ENCODE peak calls at places on chromosomes 16 and 17, in six cellular contexts. A is pancreas; I is H9; O is left lung; L is CD8-positive, alpha-beta T cell; F is nephron progenitor cell. S is an unnamed sample.

GRCh38 chr16:4306439-4307214 is 9.2 kb upstream of the GLIS2 start:
- DNase-seq in O (peak), I (peak), F (peak), L (peak), A (no peak), S (no peak)

GRCh38 chr17:40481106-40481505 is 20.3 kb downstream of the TNS4 start:
- DNase-seq in A (no peak), I (no peak), L (no peak), F (no peak), O (no peak), S (no peak)

GRCh38 chr17:6608321-6608720 is 32.2 kb downstream of the KIAA0753 start:
- DNase-seq in I (no peak), L (no peak), A (no peak), F (no peak), O (no peak), S (no peak)

GRCh38 chr16:85598141-85598540 is 15.0 kb upstream of the GSE1 start:
- DNase-seq in O (no peak), A (no peak), I (no peak), F (no peak), L (no peak), S (no peak)

GRCh38 chr17:57747221-57748017 is 2.3 kb upstream of the CCDC182 start:
- DNase-seq in O (no peak), I (no peak), A (no peak), L (peak), F (no peak), S (peak)

GRCh38 chr16:80147021-80147680 is 393.6 kb upstream of the DYNLRB2 start:
- DNase-seq in O (no peak), A (no peak), I (no peak), F (no peak), L (no peak), S (no peak)

GRCh38 chr16:66130296-66130910 is 236.1 kb upstream of the CDH5 start:
- DNase-seq in O (no peak), L (no peak), I (no peak), A (no peak), F (no peak), S (no peak)

GRCh38 chr16:66862023-66862520 is 17.9 kb downstream of the CA7 start:
- DNase-seq in O (no peak), A (no peak), I (no peak), L (no peak), F (no peak), S (no peak)

GRCh38 chr16:8310356-8310755 is 280.0 kb downstream of the TMEM114 start:
- DNase-seq in O (no peak), A (no peak), L (no peak), F (no peak), I (no peak), S (no peak)

GRCh38 chr16:56632160-56632847 is at the start of gene MT1M:
- DNase-seq in O (peak), L (no peak), F (peak), I (no peak), A (no peak), S (no peak)

GRCh38 chr17:7280519-7281073 is 922 bp upstream of the SLC2A4 start:
- DNase-seq in I (peak), F (peak), L (peak), O (peak), A (peak), S (peak)

GRCh38 chr17:19800571-19800970 is 52.5 kb upstream of the ALDH3A1 start:
- DNase-seq in O (no peak), F (no peak), I (no peak), A (no peak), L (no peak), S (no peak)

GRCh38 chr17:73841431-73842060 is 197.3 kb upstream of the SDK2 start:
- DNase-seq in I (peak), A (no peak), O (no peak), L (no peak), F (no peak), S (peak)

DNA sequence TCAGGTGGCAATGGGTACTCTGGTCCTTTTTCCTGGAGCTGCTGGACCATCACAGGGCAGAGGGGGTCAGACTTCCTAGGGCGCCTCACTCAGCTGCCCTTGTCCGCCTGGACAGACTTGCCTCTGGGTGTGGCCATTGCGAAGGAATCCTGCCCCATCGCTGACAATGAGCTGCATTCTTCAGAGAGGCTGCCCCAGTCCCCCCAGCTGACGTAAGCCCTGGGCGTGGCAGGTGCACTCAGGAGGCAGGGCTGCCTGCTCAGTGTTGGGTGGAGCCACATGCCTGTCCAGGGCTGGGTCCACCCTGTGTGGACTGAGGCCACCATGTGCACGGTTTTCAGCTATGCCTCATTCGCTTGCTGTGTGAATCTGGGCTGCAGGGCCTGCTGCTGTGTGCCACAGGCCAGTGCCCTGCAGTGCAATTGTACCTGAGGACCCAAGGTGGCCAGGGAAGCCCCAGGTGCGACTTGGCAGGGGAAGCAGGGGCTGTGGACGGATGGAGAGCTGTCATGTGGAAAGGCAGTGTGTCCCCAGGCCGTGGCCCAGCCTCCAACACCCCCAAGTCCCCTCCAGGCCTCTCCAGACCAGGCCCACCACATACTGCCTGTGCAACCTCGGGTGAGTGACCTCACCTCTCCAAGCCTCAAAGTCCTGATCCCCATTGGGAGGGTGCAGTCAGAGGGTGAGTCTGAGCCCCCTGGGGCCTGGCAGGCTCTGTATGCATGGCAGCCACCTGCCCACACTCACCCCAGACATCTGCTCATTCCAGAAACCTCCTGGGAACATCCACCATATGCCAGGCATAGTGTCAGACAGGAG is 14.0 kb upstream of the MPRIP start:
- DNase-seq in L (no peak), I (peak), F (peak), O (peak), A (peak), S (no peak)
- TF ChIP-seq CTCF in L (no peak), I (no peak), F (no peak), O (no peak), A (no peak), S (no peak)

GRCh38 chr17:47660064-47660492 is 10.4 kb downstream of the KPNB1 start:
- DNase-seq in A (no peak), L (no peak), I (no peak), O (no peak), F (no peak), S (no peak)
- TF ChIP-seq CTCF in A (no peak), L (peak), I (no peak), O (no peak), F (no peak), S (no peak)

DNA sequence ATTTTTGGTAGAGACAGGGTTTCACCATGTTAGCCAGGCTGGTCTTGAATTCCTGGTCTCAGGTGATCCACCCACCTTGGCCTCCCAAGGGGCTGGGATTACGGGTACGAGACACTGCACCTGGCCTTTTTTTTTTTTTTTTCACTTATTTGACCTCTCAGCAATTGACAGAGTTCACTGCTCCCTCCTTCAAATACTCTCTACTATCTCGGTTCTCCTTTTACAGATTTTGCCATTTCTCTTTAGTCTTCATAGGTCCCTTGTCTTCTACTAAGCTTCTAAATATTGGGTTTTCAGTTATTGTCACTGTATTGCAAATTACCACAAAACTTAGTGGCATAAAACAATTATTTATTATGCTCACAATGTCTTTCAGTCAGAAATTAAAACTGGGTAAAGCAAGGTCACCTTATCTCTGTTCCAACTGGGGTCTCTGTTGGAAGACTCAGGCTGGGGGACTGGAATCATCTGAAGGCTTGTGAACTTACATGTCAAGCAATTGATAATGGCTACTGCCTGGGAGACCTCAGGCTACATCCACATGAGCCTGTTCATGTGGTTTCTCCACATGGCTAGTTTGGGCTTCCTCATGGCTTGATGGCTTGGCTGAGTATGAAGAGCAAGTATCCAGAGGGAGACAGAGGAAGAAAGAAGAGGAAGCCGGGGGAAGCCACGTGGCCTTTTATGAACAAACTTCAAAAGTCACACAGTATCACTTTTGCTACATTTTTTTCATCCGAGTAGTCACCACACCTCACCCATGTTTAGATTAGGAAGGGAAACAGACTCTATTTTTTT is 159.1 kb downstream of the TRIM37 start:
- DNase-seq in L (no peak), O (no peak), I (no peak), A (no peak), F (no peak), S (no peak)
- TF ChIP-seq CTCF in L (no peak), O (no peak), I (no peak), A (no peak), F (no peak), S (no peak)

DNA sequence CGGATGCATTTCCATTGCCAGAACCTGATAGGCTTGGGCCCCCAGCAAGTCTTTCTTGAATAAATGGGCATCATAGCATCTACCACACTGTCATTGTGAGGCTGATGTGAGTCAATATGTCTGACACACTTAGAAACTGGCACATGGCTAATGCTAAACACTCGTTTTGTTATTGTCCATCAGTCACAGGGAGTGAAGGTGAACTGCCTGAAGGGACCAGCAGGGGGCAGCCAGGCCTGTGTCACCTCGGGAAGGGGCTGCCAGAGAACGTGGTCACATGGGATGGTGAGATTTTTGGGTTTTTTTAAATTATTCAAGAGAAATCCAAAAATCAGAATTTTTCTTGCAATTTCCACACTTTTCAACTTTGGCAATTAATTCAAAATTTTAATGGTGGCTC is 831 bp upstream of the RCVRN start:
- DNase-seq in F (peak), I (peak), O (no peak), L (no peak), A (no peak), S (peak)
- TF ChIP-seq CTCF in F (peak), I (peak), O (peak), L (peak), A (no peak), S (peak)

DNA sequence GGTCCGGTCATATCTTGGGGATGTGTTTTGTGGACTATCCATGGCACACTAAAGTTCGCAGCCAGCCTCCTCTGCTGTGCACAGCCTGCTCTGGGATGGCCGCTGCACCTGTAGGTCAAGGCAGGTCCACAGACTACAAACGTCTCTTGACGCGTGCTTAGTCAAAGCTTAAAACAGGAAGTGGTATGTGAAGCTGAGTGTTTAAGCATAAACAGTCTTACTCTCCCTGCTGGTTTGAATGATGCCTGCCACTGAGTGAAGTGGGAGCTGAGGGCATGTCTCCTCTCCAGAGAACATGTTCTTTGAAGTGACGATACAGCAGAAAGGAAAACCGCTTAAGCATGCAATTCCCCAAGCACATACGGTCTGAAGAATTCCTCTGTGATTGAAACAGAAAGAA is 365.6 kb downstream of the SLC39A11 start:
- DNase-seq in A (no peak), F (no peak), I (no peak), O (no peak), L (peak), S (no peak)
- TF ChIP-seq CTCF in A (no peak), F (no peak), I (no peak), O (no peak), L (no peak), S (no peak)

GRCh38 chr17:75061055-75061438 is 14.0 kb downstream of the KCTD2 start:
- DNase-seq in A (peak), L (no peak), F (no peak), I (no peak), O (no peak), S (no peak)

GRCh38 chr17:75061618-75062017 is 14.6 kb downstream of the KCTD2 start:
- DNase-seq in I (no peak), F (no peak), L (no peak), A (peak), O (no peak), S (no peak)

GRCh38 chr17:75060434-75061054 is 13.5 kb downstream of the KCTD2 start:
- DNase-seq in F (no peak), I (no peak), A (peak), L (no peak), O (no peak), S (no peak)

GRCh38 chr17:75063201-75063600 is 16.2 kb downstream of the KCTD2 start:
- DNase-seq in A (peak), L (no peak), O (no peak), I (no peak), F (no peak), S (no peak)

GRCh38 chr17:75059369-75060345 is 12.6 kb downstream of the KCTD2 start:
- DNase-seq in O (no peak), I (no peak), L (no peak), F (no peak), A (peak), S (no peak)
- TF ChIP-seq CTCF in O (peak), I (peak), L (peak), F (peak), A (no peak), S (no peak)

GRCh38 chr16:48834576-48834975 is 224.6 kb upstream of the N4BP1 start:
- DNase-seq in I (no peak), L (no peak), F (no peak), O (no peak), A (no peak), S (peak)
- TF ChIP-seq CTCF in I (peak), L (no peak), F (no peak), O (no peak), A (no peak), S (no peak)

GRCh38 chr17:30809867-30810266 is 14.6 kb downstream of the CRLF3 start:
- DNase-seq in O (no peak), F (no peak), I (no peak), L (no peak), A (no peak), S (no peak)

GRCh38 chr17:30808785-30809286 is 15.7 kb downstream of the CRLF3 start:
- DNase-seq in A (no peak), I (no peak), L (no peak), F (no peak), O (no peak), S (peak)

GRCh38 chr17:30805944-30806456 is 18.5 kb downstream of the CRLF3 start:
- DNase-seq in F (no peak), I (no peak), O (no peak), L (no peak), A (no peak), S (no peak)
- TF ChIP-seq CTCF in F (no peak), I (peak), O (no peak), L (peak), A (no peak), S (no peak)

GRCh38 chr17:28366605-28367004 is 1.6 kb upstream of the SEBOX start:
- DNase-seq in A (no peak), L (no peak), O (no peak), F (no peak), I (peak), S (no peak)
- TF ChIP-seq CTCF in A (no peak), L (no peak), O (no peak), F (no peak), I (peak), S (no peak)

GRCh38 chr16:58466396-58466795 is 33.5 kb upstream of the NDRG4 start:
- DNase-seq in A (no peak), F (no peak), O (no peak), L (no peak), I (no peak), S (no peak)
- TF ChIP-seq CTCF in A (no peak), F (no peak), O (no peak), L (no peak), I (no peak), S (no peak)

S was measured in endothelial cell.